ENCODE peak calls at places on chromosomes 3 and 15, in four cellular contexts. One of them, this sample, is unnamed.

GRCh38 chr3:72336821-72337479 is 511.3 kb downstream of the SHQ1 start:
- DNase-seq in fibroblast of the aortic adventitia: peak; percentile 71
- DNase-seq in GM04503: no peak
- DNase-seq in BJ: no peak
- DNase-seq in this sample: peak; percentile 81

GRCh38 chr3:111392911-111393351 is 149.1 kb upstream of the CD96 start:
- DNase-seq in BJ: no peak
- DNase-seq in fibroblast of the aortic adventitia: no peak
- DNase-seq in GM04503: no peak
- DNase-seq in this sample: no peak

GRCh38 chr3:12932347-12932746 is 91.0 kb upstream of the RPL32 start:
- DNase-seq in fibroblast of the aortic adventitia: no peak
- DNase-seq in BJ: no peak
- DNase-seq in GM04503: no peak
- DNase-seq in this sample: no peak

GRCh38 chr3:117540583-117540982 is 831.0 kb downstream of the TUSC7 start:
- DNase-seq in fibroblast of the aortic adventitia: no peak
- DNase-seq in GM04503: no peak
- DNase-seq in BJ: no peak
- DNase-seq in this sample: no peak

GRCh38 chr3:126538316-126538715 is 14.4 kb downstream of the CHST13 start:
- DNase-seq in BJ: no peak
- DNase-seq in GM04503: no peak
- DNase-seq in fibroblast of the aortic adventitia: no peak
- DNase-seq in this sample: no peak

GRCh38 chr3:186105543-186105942 is 3.3 kb downstream of the ETV5 start:
- DNase-seq in GM04503: no peak
- DNase-seq in BJ: no peak
- DNase-seq in fibroblast of the aortic adventitia: no peak
- DNase-seq in this sample: no peak

GRCh38 chr3:74531491-74531890 is 83.0 kb downstream of the CNTN3 start:
- DNase-seq in BJ: no peak
- DNase-seq in GM04503: no peak
- DNase-seq in fibroblast of the aortic adventitia: no peak
- DNase-seq in this sample: peak; percentile 37

GRCh38 chr3:42080452-42080872 is 10.7 kb upstream of the TRAK1 start:
- DNase-seq in GM04503: peak; percentile 57
- DNase-seq in BJ: no peak
- DNase-seq in fibroblast of the aortic adventitia: peak; percentile 77
- DNase-seq in this sample: peak; percentile 76

GRCh38 chr3:114214542-114215341 is 22.6 kb downstream of the ZNF80 start:
- DNase-seq in fibroblast of the aortic adventitia: no peak
- DNase-seq in GM04503: no peak
- DNase-seq in BJ: no peak
- DNase-seq in this sample: no peak

GRCh38 chr3:172317984-172318383 is 130.3 kb downstream of the GHSR start:
- DNase-seq in GM04503: peak; percentile 97
- DNase-seq in BJ: peak; percentile 94
- DNase-seq in fibroblast of the aortic adventitia: peak; percentile 90
- DNase-seq in this sample: peak; percentile 98

GRCh38 chr15:59437777-59438574 is at the start of gene FAM81A:
- DNase-seq in BJ: peak; percentile 13
- DNase-seq in fibroblast of the aortic adventitia: peak; percentile 74
- DNase-seq in GM04503: no peak
- DNase-seq in this sample: peak; percentile 48

GRCh38 chr3:9056581-9056980 is 93.3 kb upstream of the RAD18 start:
- DNase-seq in GM04503: no peak
- DNase-seq in fibroblast of the aortic adventitia: no peak
- DNase-seq in BJ: no peak
- DNase-seq in this sample: no peak

GRCh38 chr15:68261980-68262379 is 15.6 kb upstream of the FEM1B start:
- DNase-seq in fibroblast of the aortic adventitia: no peak
- DNase-seq in BJ: no peak
- DNase-seq in GM04503: no peak
- DNase-seq in this sample: no peak

GRCh38 chr3:149120051-149120972 is 9.1 kb upstream of the HPS3 start:
- DNase-seq in GM04503: peak; percentile 18
- DNase-seq in BJ: peak; percentile 26
- DNase-seq in fibroblast of the aortic adventitia: peak; percentile 88
- DNase-seq in this sample: peak; percentile 68

GRCh38 chr3:54122046-54122801 is at the start of gene CACNA2D3:
- DNase-seq in GM04503: no peak
- DNase-seq in BJ: no peak
- DNase-seq in fibroblast of the aortic adventitia: no peak
- DNase-seq in this sample: no peak

GRCh38 chr3:181278468-181279238 is 289.1 kb upstream of the DNAJC19 start:
- DNase-seq in GM04503: no peak
- DNase-seq in fibroblast of the aortic adventitia: peak; percentile 19
- DNase-seq in BJ: no peak
- DNase-seq in this sample: no peak

GRCh38 chr3:148883163-148883562 is 18.1 kb downstream of the CPA3 start:
- DNase-seq in GM04503: no peak
- DNase-seq in BJ: no peak
- DNase-seq in fibroblast of the aortic adventitia: no peak
- DNase-seq in this sample: no peak

GRCh38 chr3:158727499-158728377 is 4.5 kb downstream of the RARRES1 start:
- DNase-seq in GM04503: no peak
- DNase-seq in fibroblast of the aortic adventitia: peak; percentile 92
- DNase-seq in BJ: no peak
- DNase-seq in this sample: peak; percentile 75

GRCh38 chr15:88258021-88258641 is 1.6 kb upstream of the NTRK3 start:
- DNase-seq in fibroblast of the aortic adventitia: peak; percentile 22
- DNase-seq in GM04503: no peak
- DNase-seq in BJ: no peak
- DNase-seq in this sample: peak; percentile 11

GRCh38 chr3:22594990-22595389 is 608.1 kb upstream of the UBE2E2 start:
- DNase-seq in fibroblast of the aortic adventitia: no peak
- DNase-seq in BJ: no peak
- DNase-seq in GM04503: no peak
- DNase-seq in this sample: no peak

GRCh38 chr15:87752250-87752951 is 504.1 kb downstream of the NTRK3 start:
- DNase-seq in fibroblast of the aortic adventitia: peak; percentile 96
- DNase-seq in BJ: peak; percentile 54
- DNase-seq in GM04503: peak; percentile 56
- DNase-seq in this sample: peak; percentile 90

GRCh38 chr15:83695246-83695645 is 41.3 kb downstream of the ADAMTSL3 start:
- DNase-seq in GM04503: no peak
- DNase-seq in BJ: no peak
- DNase-seq in fibroblast of the aortic adventitia: peak; percentile 27
- DNase-seq in this sample: no peak

GRCh38 chr3:102529452-102529851 is 94.6 kb downstream of the ZPLD1 start:
- DNase-seq in BJ: no peak
- DNase-seq in fibroblast of the aortic adventitia: peak; percentile 26
- DNase-seq in GM04503: no peak
- DNase-seq in this sample: no peak

GRCh38 chr3:180704532-180704931 is 25.2 kb upstream of the CCDC39 start:
- DNase-seq in fibroblast of the aortic adventitia: no peak
- DNase-seq in BJ: no peak
- DNase-seq in GM04503: no peak
- DNase-seq in this sample: no peak

GRCh38 chr3:160885791-160886286 is 129.8 kb downstream of the PPM1L start:
- DNase-seq in BJ: no peak
- DNase-seq in fibroblast of the aortic adventitia: peak; percentile 25
- DNase-seq in GM04503: no peak
- DNase-seq in this sample: peak; percentile 22

GRCh38 chr3:157551961-157552360 is 48.7 kb upstream of the VEPH1 start:
- DNase-seq in fibroblast of the aortic adventitia: no peak
- DNase-seq in BJ: no peak
- DNase-seq in GM04503: no peak
- DNase-seq in this sample: no peak

GRCh38 chr3:122258757-122259371 is 66.2 kb upstream of the CSTA start:
- DNase-seq in BJ: no peak
- DNase-seq in GM04503: peak; percentile 9
- DNase-seq in fibroblast of the aortic adventitia: peak; percentile 53
- DNase-seq in this sample: peak; percentile 65

This sample was measured in AG10803.